ENCODE peak calls at places on chromosomes 7 and 10, in seven cellular contexts. D is pancreas, F is Caco-2, S is GM23248, V is heart right ventricle, T is adrenal gland, O is PC-9. Y is an unnamed sample. For H3K4me1, the result is how much of the 10 kb centered on the place peaks cover.

GRCh38 chr10:97888641-97889262 is 39.1 kb downstream of the GOLGA7B start:
- DNase-seq in D (no peak), F (no peak), S (peak), V (no peak), T (peak), O (peak), Y (peak)

GRCh38 chr10:67119648-67120047 is 193.8 kb downstream of the LRRTM3 start:
- DNase-seq in D (no peak), F (no peak), S (no peak), V (no peak), T (no peak), O (no peak), Y (no peak)

GRCh38 chr10:128879441-128880175 is 587.4 kb upstream of the MGMT start:
- DNase-seq in D (no peak), F (no peak), S (no peak), V (no peak), T (no peak), O (no peak), Y (no peak)

GRCh38 chr7:30800785-30801252 is 29.6 kb downstream of the MINDY4 start:
- DNase-seq in D (peak), F (peak), S (peak), V (no peak), T (peak), O (peak), Y (peak)

GRCh38 chr7:3931843-3932242 is 630.8 kb downstream of the SDK1 start:
- DNase-seq in D (no peak), F (no peak), S (no peak), V (no peak), T (no peak), O (no peak), Y (no peak)

GRCh38 chr10:31867646-31868045 is 61.0 kb downstream of the ARHGAP12 start:
- DNase-seq in D (no peak), F (no peak), S (peak), V (no peak), T (no peak), O (no peak), Y (no peak)

GRCh38 chr7:471866-472639 is 47.6 kb downstream of the PDGFA start:
- DNase-seq in D (no peak), F (no peak), S (peak), V (peak), T (peak), O (no peak), Y (peak)

GRCh38 chr10:3946234-3947229 is 161.5 kb upstream of the KLF6 start:
- DNase-seq in D (no peak), F (peak), S (no peak), V (no peak), T (no peak), O (peak), Y (no peak)

GRCh38 chr10:105210546-105210945 is 569.5 kb downstream of the SORCS3 start:
- DNase-seq in D (no peak), F (no peak), S (no peak), V (no peak), T (no peak), O (no peak), Y (no peak)

GRCh38 chr10:3887885-3888476 is 103.0 kb upstream of the KLF6 start:
- DNase-seq in D (no peak), F (peak), S (peak), V (no peak), T (peak), O (peak), Y (no peak)

GRCh38 chr7:45259966-45260646 is 102.5 kb downstream of the RAMP3 start:
- DNase-seq in D (peak), F (peak), S (peak), V (peak), T (peak), O (peak), Y (peak)

GRCh38 chr7:74365320-74366022 is 76.3 kb downstream of the CLIP2 start:
- DNase-seq in D (no peak), F (peak), S (peak), V (peak), T (peak), O (no peak), Y (peak)

GRCh38 chr10:92240289-92241157 is 50.4 kb downstream of the CPEB3 start:
- DNase-seq in D (peak), F (peak), S (peak), V (no peak), T (peak), O (peak), Y (peak)

GRCh38 chr7:44063894-44064651 is 1.3 kb downstream of the PGAM2 start:
- DNase-seq in D (no peak), F (no peak), S (no peak), V (peak), T (no peak), O (no peak), Y (peak)

GRCh38 chr7:94962661-94963060 is 55.3 kb downstream of the PPP1R9A start:
- DNase-seq in D (no peak), F (no peak), S (no peak), V (no peak), T (no peak), O (no peak), Y (no peak)

GRCh38 chr10:82256275-82256674 is 381.3 kb downstream of the NRG3 start:
- DNase-seq in D (no peak), F (no peak), S (no peak), V (no peak), T (no peak), O (no peak), Y (no peak)

GRCh38 chr7:85851571-85852193 is 664.8 kb upstream of the SEMA3D start:
- DNase-seq in D (no peak), F (peak), S (peak), V (no peak), T (no peak), O (no peak), Y (no peak)

GRCh38 chr7:15305002-15305600 is 256.7 kb downstream of the AGMO start:
- DNase-seq in D (peak), F (peak), S (peak), V (peak), T (peak), O (peak), Y (peak)

DNA sequence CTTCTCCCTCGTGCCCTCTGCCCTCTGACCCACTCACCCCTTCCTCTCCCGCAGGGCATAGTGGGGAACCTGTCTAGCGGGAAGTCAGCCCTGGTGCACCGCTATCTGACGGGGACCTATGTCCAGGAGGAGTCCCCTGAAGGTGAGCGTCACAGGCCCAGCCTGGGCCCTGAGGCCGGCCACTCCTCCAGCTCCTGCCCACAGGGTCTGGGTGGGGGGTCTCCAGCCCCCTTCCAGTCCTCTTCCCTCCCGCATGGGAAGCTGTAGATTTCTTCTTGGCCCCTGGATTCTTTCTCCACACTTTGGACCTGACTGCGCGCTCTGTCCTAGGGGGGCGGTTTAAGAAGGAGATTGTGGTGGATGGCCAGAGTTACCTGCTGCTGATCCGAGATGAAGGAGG is 30.8 kb downstream of the AGAP3 start:
- DNase-seq in D (no peak), F (no peak), S (no peak), V (no peak), T (no peak), O (no peak), Y (no peak)
- H3K4me3 ChIP-seq in D (no peak), F (no peak), S (no peak), V (no peak), T (no peak), O (no peak), Y (no peak)

DNA sequence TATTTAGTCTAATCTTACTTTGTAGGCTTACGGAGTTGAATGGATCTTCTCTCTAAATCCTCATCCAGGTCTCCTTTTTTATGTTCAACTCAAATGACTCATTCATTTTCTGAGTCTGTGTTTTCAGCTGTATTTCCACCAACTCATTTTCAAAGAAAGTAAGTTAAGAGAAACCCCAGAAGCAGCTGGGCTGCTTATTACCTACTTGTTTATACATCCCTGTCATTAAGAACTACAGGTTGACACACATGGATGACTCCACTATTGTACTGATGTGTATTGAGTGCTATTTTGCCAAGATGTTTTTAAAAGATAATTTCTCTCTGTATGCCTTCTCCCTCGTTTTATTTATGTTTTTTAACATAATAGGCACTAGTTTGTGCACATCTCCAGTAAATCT is 42.0 kb downstream of the DGKI start:
- DNase-seq in D (no peak), F (no peak), S (peak), V (no peak), T (no peak), O (no peak), Y (no peak)
- H3K4me1 ChIP-seq in D (under half), F (under half), S (under half), V (under half), T (under half), O (under half), Y (under half)

GRCh38 chr7:82313269-82313668 is 130.3 kb downstream of the CACNA2D1 start:
- DNase-seq in D (no peak), F (no peak), S (no peak), V (no peak), T (no peak), O (no peak), Y (no peak)
- H3K4me3 ChIP-seq in D (no peak), F (no peak), S (no peak), V (no peak), T (no peak), O (no peak), Y (no peak)

GRCh38 chr7:29467193-29467592 is 96.4 kb upstream of the PRR15 start:
- DNase-seq in D (no peak), F (no peak), S (no peak), V (no peak), T (no peak), O (no peak), Y (no peak)
- H3K4me1 ChIP-seq in D (under half), F (under half), S (under half), V (under half), T (under half), O (under half), Y (under half)

Y was measured in BE2C.